ENCODE peak calls at places on chromosomes 3 and 15, in seven cellular contexts. P is pancreas, K is body of pancreas, E is NB4, G is Peyer's patch, M is heart right ventricle, U is HCT116. N is an unnamed sample.

GRCh38 chr3:127652246-127652995 is 20.3 kb upstream of the ABTB1 start:
- DNase-seq in E (peak), K (peak), P (no peak), M (peak), U (peak), G (peak), N (peak)

GRCh38 chr3:135908225-135908624 is 57.3 kb upstream of the PPP2R3A start:
- DNase-seq in U (peak), P (no peak), G (no peak), M (no peak), K (peak), E (no peak), N (peak)

GRCh38 chr15:73753250-73754130 is at the start of gene INSYN1:
- DNase-seq in K (peak), G (no peak), M (peak), U (no peak), P (peak), E (no peak), N (peak)

GRCh38 chr3:56219894-56220805 is 248.1 kb downstream of the ERC2 start:
- DNase-seq in P (no peak), G (no peak), M (no peak), K (no peak), U (no peak), E (no peak), N (no peak)

GRCh38 chr15:22989576-22990477 is 9.7 kb upstream of the CYFIP1 start:
- DNase-seq in U (no peak), P (peak), M (no peak), G (no peak), K (peak), E (peak), N (peak)

GRCh38 chr3:195286115-195286872 is 15.3 kb upstream of the XXYLT1 start:
- DNase-seq in K (no peak), G (no peak), P (no peak), E (no peak), M (no peak), U (no peak), N (peak)

GRCh38 chr3:188229726-188230125 is 75.8 kb downstream of the LPP start:
- DNase-seq in E (no peak), K (no peak), G (no peak), U (no peak), M (no peak), P (no peak), N (no peak)

GRCh38 chr15:26102988-26103387 is 239.9 kb upstream of the ATP10A start:
- DNase-seq in U (no peak), E (no peak), G (no peak), M (no peak), K (no peak), P (no peak), N (no peak)

GRCh38 chr15:83474578-83474977 is 27.4 kb downstream of the SH3GL3 start:
- DNase-seq in P (no peak), M (no peak), U (no peak), K (no peak), E (no peak), G (no peak), N (no peak)

GRCh38 chr3:141998674-141999290 is 122.3 kb downstream of the ATP1B3 start:
- DNase-seq in P (no peak), U (no peak), G (no peak), K (no peak), E (peak), M (no peak), N (peak)

GRCh38 chr3:129344540-129345220 is 66.0 kb downstream of the HMCES start:
- DNase-seq in M (no peak), U (no peak), G (no peak), K (peak), P (no peak), E (no peak), N (no peak)

GRCh38 chr15:76996526-76997401 is 1.8 kb downstream of the PSTPIP1 start:
- DNase-seq in E (peak), K (no peak), P (no peak), M (no peak), G (peak), U (no peak), N (peak)

GRCh38 chr3:4750306-4751056 is 228.8 kb upstream of the BHLHE40 start:
- DNase-seq in K (no peak), G (no peak), M (peak), U (no peak), P (no peak), E (peak), N (peak)

GRCh38 chr3:39794880-39795279 is 14.5 kb upstream of the MYRIP start:
- DNase-seq in K (no peak), P (no peak), M (no peak), G (no peak), U (no peak), E (no peak), N (no peak)

GRCh38 chr15:101001796-101002195 is 82.6 kb downstream of the LRRK1 start:
- DNase-seq in G (no peak), K (no peak), E (no peak), P (no peak), M (no peak), U (no peak), N (no peak)

GRCh38 chr3:29486087-29486486 is 205.2 kb downstream of the RBMS3 start:
- DNase-seq in K (no peak), P (no peak), U (no peak), M (no peak), G (no peak), E (no peak), N (peak)

GRCh38 chr15:64597469-64597806 is 137.1 kb downstream of the ZNF609 start:
- DNase-seq in M (no peak), U (no peak), K (no peak), G (no peak), E (no peak), P (no peak), N (no peak)

GRCh38 chr15:73174171-73174570 is 121.9 kb downstream of the NEO1 start:
- DNase-seq in E (no peak), K (no peak), U (no peak), G (no peak), P (no peak), M (no peak), N (no peak)

GRCh38 chr3:14428087-14429067 is 26.0 kb downstream of the SLC6A6 start:
- DNase-seq in U (no peak), G (no peak), P (no peak), K (no peak), M (no peak), E (no peak), N (no peak)

GRCh38 chr15:73328149-73328820 is 40.5 kb downstream of the HCN4 start:
- DNase-seq in G (no peak), K (no peak), M (no peak), U (no peak), P (no peak), E (no peak), N (no peak)

GRCh38 chr15:82679626-82680199 is 30.0 kb downstream of the AP3B2 start:
- DNase-seq in G (no peak), U (no peak), K (no peak), M (no peak), E (no peak), P (no peak), N (no peak)

GRCh38 chr15:90864507-90864906 is 3.9 kb upstream of the FURIN start:
- DNase-seq in U (no peak), K (no peak), G (no peak), P (no peak), E (peak), M (no peak), N (peak)

GRCh38 chr15:41603941-41604660 is 45.1 kb downstream of the TYRO3 start:
- DNase-seq in U (peak), M (peak), P (peak), E (peak), G (peak), K (peak), N (peak)

GRCh38 chr3:53668872-53669271 is 174.5 kb downstream of the CACNA1D start:
- DNase-seq in E (peak), U (peak), G (no peak), P (no peak), M (no peak), K (no peak), N (no peak)

GRCh38 chr3:128324911-128325592 is 141.6 kb downstream of the DNAJB8 start:
- DNase-seq in K (no peak), E (no peak), P (no peak), M (no peak), G (no peak), U (no peak), N (no peak)

GRCh38 chr3:23880703-23881339 is 36.0 kb downstream of the NKIRAS1 start:
- DNase-seq in P (no peak), K (peak), E (no peak), G (no peak), M (no peak), U (no peak), N (no peak)

DNA sequence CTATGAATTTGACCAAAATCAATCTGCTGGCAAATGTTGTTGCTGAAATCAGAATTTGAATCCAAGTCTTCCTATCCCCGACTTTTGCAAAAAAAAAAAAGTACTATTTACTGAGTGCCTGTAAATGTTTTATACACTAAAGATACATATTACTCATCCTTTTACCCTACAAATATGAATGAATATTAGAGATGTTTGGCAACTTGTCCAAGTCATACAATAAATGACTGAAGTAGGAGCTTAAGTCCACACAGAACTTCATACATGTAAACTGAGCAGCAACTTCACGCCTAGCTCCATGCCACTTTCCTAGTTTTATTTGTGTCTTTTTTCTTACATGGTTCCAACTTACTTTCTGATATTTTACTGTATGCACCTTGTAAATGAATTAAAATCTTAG is 39.2 kb downstream of the PHC3 start:
- DNase-seq in G (no peak), E (no peak), K (no peak), M (no peak), U (no peak), P (no peak), N (no peak)
- H3K4me3 ChIP-seq in G (no peak), E (no peak), K (no peak), M (no peak), U (no peak), P (no peak), N (no peak)

DNA sequence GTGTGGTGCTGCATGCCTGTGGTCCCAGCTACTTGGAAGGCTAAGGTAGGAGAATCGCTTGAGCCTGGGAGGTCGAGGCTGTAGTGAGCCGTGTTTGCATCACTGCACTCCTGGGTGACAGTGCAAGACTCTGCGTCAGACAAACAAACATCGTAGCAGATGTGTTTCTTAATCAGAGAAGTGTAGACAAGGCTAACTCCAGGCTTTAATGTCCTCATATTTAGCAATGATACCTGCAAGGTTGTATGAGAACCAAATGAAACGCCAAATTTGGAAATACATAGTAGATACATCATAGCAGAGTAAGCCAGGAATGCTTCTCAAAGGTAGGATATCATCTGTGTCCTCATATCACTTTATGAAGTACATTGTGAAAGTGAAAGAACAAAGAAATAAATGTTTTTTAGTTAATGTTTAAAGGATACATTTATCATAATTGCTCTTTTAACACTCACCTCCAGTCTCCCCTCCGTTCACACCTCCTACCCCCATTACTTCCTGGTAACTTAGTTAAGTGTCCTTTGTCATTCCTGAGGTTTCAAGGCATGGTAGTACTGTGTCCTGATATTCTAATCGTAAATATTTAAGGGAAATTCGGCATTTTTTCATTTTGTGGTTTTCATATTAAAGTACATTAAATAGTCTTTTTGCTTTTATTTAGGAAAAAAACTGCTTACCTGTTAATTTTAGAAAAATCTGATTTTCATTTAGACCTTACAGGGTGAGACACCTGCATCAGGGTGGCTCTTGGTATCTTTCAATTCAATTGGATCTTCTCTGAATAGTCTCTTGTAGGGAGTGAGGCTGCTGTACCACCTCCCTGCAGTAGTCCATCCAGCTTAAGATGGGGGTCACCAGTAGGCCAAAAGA is 96.1 kb downstream of the OPA1 start:
- DNase-seq in G (no peak), P (no peak), M (no peak), K (no peak), E (no peak), U (no peak), N (no peak)
- TF ChIP-seq CTCF in G (no peak), P (no peak), M (no peak), K (no peak), E (no peak), U (no peak), N (no peak)

GRCh38 chr3:177679568-177680441 is 482.5 kb upstream of the TBL1XR1 start:
- DNase-seq in P (no peak), K (no peak), E (peak), M (no peak), G (no peak), U (no peak), N (peak)
- H3K4me3 ChIP-seq in P (no peak), K (no peak), E (no peak), M (no peak), G (no peak), U (no peak), N (no peak)

DNA sequence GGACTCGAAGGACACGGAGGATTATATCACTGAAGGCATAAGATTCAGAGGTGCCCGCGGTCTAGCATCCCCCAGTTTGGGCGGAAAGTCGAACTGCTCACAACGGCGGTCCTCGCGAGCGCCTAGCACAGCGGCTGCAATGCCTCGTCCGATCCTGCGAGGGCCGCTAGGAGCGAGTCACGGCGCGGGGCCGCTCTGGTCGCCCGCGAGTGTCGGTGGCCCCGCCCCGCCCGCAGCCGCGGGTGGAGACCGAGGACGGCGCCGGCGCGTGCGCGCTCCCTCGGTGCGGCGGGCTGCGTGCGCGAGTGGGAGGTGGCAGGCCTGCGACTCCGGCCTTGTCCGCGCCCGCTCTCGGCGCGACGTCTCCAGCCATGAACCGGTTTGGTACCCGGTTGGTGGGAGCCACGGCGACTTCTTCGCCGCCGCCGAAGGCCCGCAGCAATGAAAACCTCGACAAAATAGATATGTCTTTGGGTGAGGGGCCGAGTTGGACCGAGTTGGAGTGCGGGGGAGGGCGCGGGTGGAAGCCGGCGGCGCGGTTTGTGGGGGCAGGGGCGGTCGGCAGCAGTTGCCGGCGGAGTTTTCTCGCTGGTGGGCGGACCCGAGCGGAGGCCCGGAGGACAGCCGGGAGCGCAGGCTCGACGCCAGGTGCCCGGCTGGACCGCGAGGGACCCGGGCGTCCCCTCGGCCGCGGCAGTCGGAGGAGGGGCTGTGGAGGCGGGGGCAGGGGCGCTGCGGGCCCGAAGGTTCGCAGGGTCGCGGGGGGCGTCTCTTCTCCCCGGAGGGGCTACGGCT is at the start of gene FYTTD1:
- DNase-seq in E (peak), G (peak), P (peak), K (peak), M (peak), U (peak), N (peak)
- TF ChIP-seq CTCF in E (peak), G (peak), P (peak), K (peak), M (peak), U (no peak), N (peak)

DNA sequence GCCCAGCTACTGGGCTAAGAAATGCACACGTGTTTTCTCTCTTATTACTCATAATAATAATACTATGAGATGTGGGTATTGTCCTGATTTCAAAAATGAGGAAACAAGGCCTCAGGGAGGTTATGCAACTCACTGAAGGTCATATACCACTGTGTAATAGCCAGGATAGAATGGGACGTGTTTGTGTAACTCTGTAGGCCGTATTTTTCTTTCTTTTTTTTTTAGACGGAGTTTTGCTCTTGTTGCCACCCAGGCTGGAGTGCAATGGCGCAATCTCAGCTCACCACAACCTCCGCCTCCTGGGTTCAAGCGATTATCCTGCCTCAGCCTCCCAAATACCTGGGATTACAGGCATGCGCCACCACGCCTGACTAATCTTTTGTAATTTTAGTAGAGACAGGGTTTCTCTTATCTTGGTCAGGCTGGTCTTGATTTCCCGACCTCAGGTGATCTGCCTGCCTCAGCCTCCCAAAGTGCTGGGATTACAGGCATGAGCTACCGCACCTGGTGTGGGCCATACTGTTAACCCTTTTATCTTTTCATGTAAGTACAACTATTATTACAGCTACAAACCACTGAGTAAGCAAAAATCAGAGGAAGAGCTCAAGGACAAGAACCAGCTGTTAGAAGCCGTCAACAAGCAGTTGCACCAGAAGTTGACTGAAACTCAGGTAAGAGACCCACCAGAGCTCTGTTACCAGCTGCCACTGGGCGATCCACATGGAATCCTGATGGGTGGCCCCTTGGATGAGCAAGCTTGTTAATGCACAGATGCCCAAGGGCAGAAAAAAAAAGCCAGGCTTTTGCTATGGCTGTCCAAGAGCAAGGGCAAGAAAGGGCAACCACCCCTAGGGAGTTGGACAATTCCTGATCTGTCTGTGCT is 6.7 kb downstream of the KNSTRN start:
- DNase-seq in P (no peak), G (no peak), K (no peak), M (no peak), E (peak), U (no peak), N (peak)
- H3K4me3 ChIP-seq in P (no peak), G (no peak), K (no peak), M (no peak), E (no peak), U (no peak), N (no peak)

DNA sequence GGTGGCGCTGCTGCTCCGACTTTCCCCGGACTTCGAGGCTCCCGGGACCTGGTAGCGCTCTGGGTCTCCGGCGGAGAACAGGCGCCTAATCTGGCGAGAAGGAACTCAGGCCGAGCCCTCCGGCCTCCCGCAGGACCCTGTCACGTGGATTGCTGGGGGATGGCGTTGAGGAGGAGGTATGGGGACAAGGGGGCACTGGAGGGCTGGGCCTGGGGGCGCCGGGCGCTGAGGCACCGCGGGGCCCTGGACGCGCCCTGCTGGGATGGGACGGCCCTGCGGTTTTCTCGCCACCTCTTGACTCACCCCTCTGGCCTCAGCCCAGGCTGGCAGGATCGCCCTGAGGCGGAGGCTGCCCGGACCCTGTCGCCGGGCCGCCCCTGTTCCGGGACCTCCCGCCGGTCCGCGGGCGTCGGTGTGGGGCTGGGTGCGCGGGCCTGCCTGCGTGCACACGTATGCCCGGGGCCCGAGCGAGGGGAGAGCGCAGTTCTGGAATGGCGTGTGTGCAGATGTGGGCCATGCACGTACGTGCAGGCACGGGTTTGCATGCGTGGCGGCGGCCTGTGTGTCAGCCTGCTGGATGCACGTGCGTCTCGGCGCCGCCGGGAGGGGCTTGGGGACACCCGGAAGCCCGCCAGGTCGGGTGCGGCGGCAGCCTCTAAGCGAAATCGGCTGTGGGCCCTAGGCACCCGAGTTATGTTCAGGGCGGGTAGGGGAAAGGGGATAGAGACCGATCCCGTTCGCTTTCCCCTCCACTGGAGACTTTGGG is 752 bp downstream of the C15orf39 start:
- DNase-seq in U (no peak), M (peak), P (peak), G (peak), E (peak), K (peak), N (peak)
- TF ChIP-seq CTCF in U (no peak), M (peak), P (peak), G (no peak), E (no peak), K (no peak), N (no peak)

N was measured in epithelial cell of esophagus.